ENCODE peak calls at places on chromosome 21, in six cellular contexts. L is CD4-positive, alpha-beta T cell; D is GM12878; S is RPMI8226; I is skeletal muscle cell; P is tibial artery. W is an unnamed sample.

GRCh38 chr21:38914071-38914491 is 108.4 kb downstream of the ETS2 start:
- DNase-seq in L (no peak), D (no peak), S (no peak), I (no peak), P (no peak), W (no peak)

GRCh38 chr21:45439171-45439872 is 34.4 kb downstream of the COL18A1 start:
- DNase-seq in L (peak), D (no peak), S (peak), I (peak), P (peak), W (peak)

GRCh38 chr21:44880762-44881585 is 7.5 kb upstream of the PTTG1IP start:
- DNase-seq in L (no peak), D (no peak), S (peak), I (no peak), P (no peak), W (no peak)

GRCh38 chr21:23858878-23859277 is 1748.4 kb downstream of the MRPL39 start:
- DNase-seq in L (no peak), D (no peak), S (no peak), I (no peak), P (no peak), W (no peak)

GRCh38 chr21:16605588-16605987 is 875.8 kb downstream of the USP25 start:
- DNase-seq in L (no peak), D (no peak), S (no peak), I (no peak), P (no peak), W (no peak)

GRCh38 chr21:37828515-37828914 is 87.7 kb downstream of the KCNJ6 start:
- DNase-seq in L (no peak), D (no peak), S (no peak), I (no peak), P (no peak), W (no peak)

GRCh38 chr21:34132202-34132601 is 58.8 kb downstream of the MRPS6 start:
- DNase-seq in L (no peak), D (no peak), S (no peak), I (no peak), P (no peak), W (no peak)

GRCh38 chr21:26887241-26887640 is 42.0 kb upstream of the ADAMTS1 start:
- DNase-seq in L (no peak), D (no peak), S (no peak), I (no peak), P (no peak), W (no peak)

GRCh38 chr21:45293214-45293725 is 5.6 kb upstream of the POFUT2 start:
- DNase-seq in L (no peak), D (no peak), S (no peak), I (no peak), P (peak), W (no peak)

GRCh38 chr21:35321322-35322200 is 272.5 kb upstream of the RUNX1 start:
- DNase-seq in L (no peak), D (no peak), S (no peak), I (no peak), P (no peak), W (no peak)

GRCh38 chr21:14438204-14438603 is 55.3 kb upstream of the HSPA13 start:
- DNase-seq in L (no peak), D (no peak), S (no peak), I (no peak), P (no peak), W (no peak)

GRCh38 chr21:28776251-28776650 is 216.4 kb downstream of the LTN1 start:
- DNase-seq in L (no peak), D (no peak), S (no peak), I (peak), P (no peak), W (no peak)

GRCh38 chr21:28135646-28136045 is 857.0 kb downstream of the LTN1 start:
- DNase-seq in L (no peak), D (no peak), S (no peak), I (no peak), P (no peak), W (no peak)

GRCh38 chr21:29248124-29248523 is 50.6 kb upstream of the BACH1 start:
- DNase-seq in L (no peak), D (no peak), S (no peak), I (no peak), P (no peak), W (no peak)

GRCh38 chr21:35521293-35521692 is 472.2 kb upstream of the RUNX1 start:
- DNase-seq in L (no peak), D (no peak), S (no peak), I (no peak), P (no peak), W (no peak)

GRCh38 chr21:28636988-28637691 is 355.5 kb downstream of the LTN1 start:
- DNase-seq in L (no peak), D (no peak), S (no peak), I (peak), P (no peak), W (no peak)

GRCh38 chr21:26061437-26061836 is 109.1 kb downstream of the APP start:
- DNase-seq in L (no peak), D (no peak), S (no peak), I (no peak), P (no peak), W (no peak)

GRCh38 chr21:16086936-16087335 is 357.2 kb downstream of the USP25 start:
- DNase-seq in L (no peak), D (no peak), S (no peak), I (no peak), P (no peak), W (no peak)

GRCh38 chr21:29190920-29191319 is 60.5 kb downstream of the MAP3K7CL start:
- DNase-seq in L (no peak), D (no peak), S (no peak), I (peak), P (no peak), W (no peak)